ENCODE peak calls at places on chromosome 22, in five cellular contexts. S is WTC11, Q is B cell, C is BJ, H is AG09309. V is an unnamed sample.
A peak's percentile ranks its signal among the peaks of the same experiment; 100 is the strongest.

GRCh38 chr22:38766076-38766777 is 10.4 kb upstream of the SUN2 start:
- DNase-seq in H (no peak), S (peak; percentile 84), C (no peak), Q (no peak), V (no peak)

GRCh38 chr22:36258750-36259619 is 6.1 kb downstream of the APOL1 start:
- DNase-seq in C (no peak), Q (no peak), H (no peak), S (peak; percentile 64), V (no peak)

GRCh38 chr22:46687045-46687444 is 51.0 kb downstream of the CERK start:
- DNase-seq in Q (no peak), C (no peak), S (no peak), H (no peak), V (no peak)

GRCh38 chr22:42937164-42937854 is 77.6 kb downstream of the PACSIN2 start:
- DNase-seq in S (no peak), H (peak; percentile 51), C (no peak), Q (peak; percentile 78), V (peak; percentile 29)

GRCh38 chr22:25403752-25404471 is 160.6 kb upstream of the GRK3 start:
- DNase-seq in C (peak; percentile 31), H (peak; percentile 31), Q (no peak), S (no peak), V (no peak)

GRCh38 chr22:29143848-29144785 is 61.6 kb upstream of the EMID1 start:
- DNase-seq in Q (no peak), H (no peak), S (no peak), C (no peak), V (no peak)

GRCh38 chr22:39316440-39317083 is 2.9 kb downstream of the RPL3 start:
- DNase-seq in C (peak; percentile 74), H (peak; percentile 91), Q (peak; percentile 81), S (peak; percentile 77), V (peak; percentile 91)

GRCh38 chr22:22769434-22770279 is 118.0 kb upstream of the IGLL5 start:
- DNase-seq in S (no peak), H (no peak), C (no peak), Q (no peak), V (no peak)

GRCh38 chr22:33000342-33001280 is 57.6 kb downstream of the SYN3 start:
- DNase-seq in Q (no peak), S (peak; percentile 89), C (no peak), H (no peak), V (peak; percentile 9)

GRCh38 chr22:28560005-28560742 is 119.5 kb downstream of the TTC28 start:
- DNase-seq in S (no peak), H (peak; percentile 14), C (no peak), Q (no peak), V (no peak)

GRCh38 chr22:17266261-17266971 is 47.2 kb upstream of the ADA2 start:
- DNase-seq in H (no peak), Q (no peak), C (no peak), S (peak; percentile 81), V (no peak)

GRCh38 chr22:36234211-36234610 is 5.1 kb downstream of the APOL2 start:
- DNase-seq in H (no peak), C (no peak), S (no peak), Q (no peak), V (no peak)

GRCh38 chr22:46042786-46043185 is 65.8 kb upstream of the WNT7B start:
- DNase-seq in Q (no peak), H (no peak), C (no peak), S (peak; percentile 4), V (no peak)

DNA sequence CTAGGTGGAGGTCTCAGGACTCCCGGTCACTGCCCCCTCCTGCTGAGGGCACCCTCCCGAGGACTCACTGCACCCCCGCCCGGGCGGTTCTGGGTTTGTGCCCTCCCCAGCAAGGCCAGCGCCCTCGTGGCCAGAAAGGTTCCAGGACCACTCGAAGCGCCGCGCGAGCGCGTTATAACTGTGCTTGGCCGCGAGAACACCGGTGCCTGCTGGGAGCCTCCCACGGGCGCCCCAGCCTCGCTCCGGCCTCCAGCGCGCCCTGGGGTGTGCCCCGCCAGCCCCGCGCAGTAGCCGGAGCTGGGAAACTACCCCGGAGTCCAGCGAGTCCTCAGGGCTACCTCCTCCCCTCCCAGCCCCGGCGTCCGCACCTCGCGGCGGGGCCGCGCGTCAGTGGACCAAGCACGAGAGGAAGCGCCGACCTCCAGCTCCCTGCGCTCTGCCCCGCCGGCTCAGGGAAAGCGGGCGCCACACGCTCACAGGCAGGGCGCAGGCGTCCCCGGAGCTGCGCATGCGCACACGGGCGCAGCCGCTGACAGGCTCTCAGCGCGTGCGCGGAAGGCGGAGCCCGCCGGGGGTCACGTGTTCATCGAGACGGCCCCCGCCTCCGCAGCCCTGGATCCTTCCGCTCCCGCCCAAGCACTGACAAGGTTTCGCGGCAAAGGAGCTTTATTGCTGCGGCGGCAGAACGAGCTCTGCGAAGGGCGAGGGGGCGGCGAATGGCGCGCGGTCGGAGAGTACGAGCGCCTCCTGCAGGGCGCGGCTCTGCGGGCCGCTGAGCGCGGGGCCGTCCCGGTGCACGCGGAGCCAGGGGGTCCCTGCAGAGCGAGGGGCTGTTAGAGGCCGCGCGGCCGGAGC is at the start of gene SCO2:
- DNase-seq in S (peak; percentile 96), C (peak; percentile 69), H (peak; percentile 85), Q (peak; percentile 97), V (peak; percentile 91)
- TF ChIP-seq CTCF in S (no peak), C (peak; percentile 42), H (peak; percentile 45), Q (no peak), V (peak; percentile 60)

GRCh38 chr22:50342651-50343540 is at the start of gene PPP6R2:
- DNase-seq in S (peak; percentile 78), C (no peak), Q (peak; percentile 85), H (no peak), V (no peak)
- TF ChIP-seq CTCF in S (no peak), C (no peak), Q (peak; percentile 55), H (no peak), V (no peak)

GRCh38 chr22:40898850-40899357 is 37.0 kb upstream of the DNAJB7 start:
- DNase-seq in H (peak; percentile 33), C (peak; percentile 9), S (no peak), Q (no peak), V (peak; percentile 36)
- TF ChIP-seq CTCF in H (peak; percentile 63), C (peak; percentile 67), S (no peak), Q (peak; percentile 63), V (peak; percentile 59)

GRCh38 chr22:30667486-30668305 is at the start of gene DUSP18:
- DNase-seq in H (peak; percentile 32), Q (peak; percentile 93), S (peak; percentile 98), C (peak; percentile 38), V (peak; percentile 60)
- TF ChIP-seq CTCF in H (peak; percentile 40), Q (peak; percentile 41), S (peak; percentile 37), C (peak; percentile 48), V (peak; percentile 26)

GRCh38 chr22:19120829-19121630 is 1.2 kb downstream of the DGCR2 start:
- DNase-seq in S (no peak), H (no peak), C (no peak), Q (no peak), V (no peak)
- TF ChIP-seq CTCF in S (no peak), H (no peak), C (no peak), Q (no peak), V (no peak)

DNA sequence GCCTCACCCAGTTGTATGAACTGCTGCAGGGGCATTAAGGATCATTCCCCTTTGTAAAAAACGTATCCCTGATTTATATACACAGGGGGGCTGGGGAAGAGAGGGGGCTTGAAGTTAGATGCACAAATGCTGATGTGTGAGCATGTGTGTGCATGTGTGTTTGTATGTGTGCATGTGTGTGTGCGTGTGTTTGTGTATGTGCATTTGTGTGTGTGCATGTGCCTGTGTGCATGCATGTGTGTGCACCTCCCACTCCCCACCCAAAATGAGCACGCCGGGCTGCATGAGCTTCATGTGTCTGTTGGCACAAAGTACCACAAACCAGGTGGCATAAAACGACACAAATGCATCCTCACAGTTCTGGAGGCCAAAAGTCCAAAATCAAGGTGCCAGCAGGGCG is 1315.2 kb downstream of the TBC1D22A start:
- DNase-seq in S (no peak), H (no peak), C (no peak), Q (no peak), V (no peak)
- TF ChIP-seq CTCF in S (no peak), H (no peak), C (no peak), Q (no peak), V (no peak)

DNA sequence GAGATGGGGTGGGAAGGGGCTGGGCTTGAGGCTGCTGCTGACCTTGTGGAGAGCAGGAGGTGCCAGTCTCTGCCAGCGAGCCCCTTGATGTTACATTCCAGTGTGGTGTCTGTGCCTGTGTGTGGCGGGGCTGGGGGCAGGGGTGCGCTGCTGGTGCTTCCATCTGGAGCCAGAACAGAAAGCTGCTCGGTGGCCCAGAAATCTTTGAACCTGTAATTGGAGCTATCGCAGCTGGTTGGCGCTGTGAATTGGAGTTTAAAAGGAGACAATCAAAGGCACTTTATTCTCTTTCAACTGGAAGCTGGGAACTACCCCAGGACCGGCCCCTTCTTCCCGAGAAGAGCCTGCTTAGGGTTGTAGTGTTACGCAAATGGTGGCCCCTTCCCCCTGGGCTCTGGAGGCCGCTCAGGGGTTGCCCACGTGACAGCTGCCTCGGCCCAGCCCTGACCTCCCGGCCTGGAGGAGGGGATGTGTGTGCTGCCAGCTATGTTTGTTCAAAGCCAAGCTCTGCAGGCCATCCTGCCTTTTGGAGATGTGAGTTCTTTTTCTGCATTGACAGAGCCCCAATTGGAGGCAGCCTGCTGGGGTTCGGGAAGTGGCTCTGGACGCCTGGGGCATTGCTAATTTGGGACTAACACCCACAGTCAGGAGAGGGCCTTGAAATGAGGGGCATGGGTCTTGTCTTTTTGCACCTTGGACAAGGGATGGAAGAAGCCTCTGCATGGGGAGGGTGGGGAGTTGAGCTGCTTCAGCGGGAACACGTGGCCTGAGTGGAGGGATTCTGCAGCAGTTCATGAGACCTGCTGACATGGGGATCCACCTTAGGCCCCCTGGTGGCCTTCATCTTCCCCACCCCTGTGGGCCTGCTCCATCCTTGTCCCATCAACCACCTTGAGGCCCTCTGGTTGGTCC is 14.0 kb upstream of the ARSA start:
- DNase-seq in H (no peak), S (peak; percentile 77), Q (no peak), C (no peak), V (no peak)
- TF ChIP-seq CTCF in H (peak; percentile 39), S (no peak), Q (no peak), C (peak; percentile 43), V (peak; percentile 40)

GRCh38 chr22:24271406-24271760 is 752 bp downstream of the SPECC1L start:
- DNase-seq in S (no peak), H (no peak), Q (no peak), C (no peak), V (no peak)

GRCh38 chr22:24265734-24266133 is 4.9 kb upstream of the SPECC1L start:
- DNase-seq in Q (no peak), C (no peak), S (no peak), H (no peak), V (no peak)

DNA sequence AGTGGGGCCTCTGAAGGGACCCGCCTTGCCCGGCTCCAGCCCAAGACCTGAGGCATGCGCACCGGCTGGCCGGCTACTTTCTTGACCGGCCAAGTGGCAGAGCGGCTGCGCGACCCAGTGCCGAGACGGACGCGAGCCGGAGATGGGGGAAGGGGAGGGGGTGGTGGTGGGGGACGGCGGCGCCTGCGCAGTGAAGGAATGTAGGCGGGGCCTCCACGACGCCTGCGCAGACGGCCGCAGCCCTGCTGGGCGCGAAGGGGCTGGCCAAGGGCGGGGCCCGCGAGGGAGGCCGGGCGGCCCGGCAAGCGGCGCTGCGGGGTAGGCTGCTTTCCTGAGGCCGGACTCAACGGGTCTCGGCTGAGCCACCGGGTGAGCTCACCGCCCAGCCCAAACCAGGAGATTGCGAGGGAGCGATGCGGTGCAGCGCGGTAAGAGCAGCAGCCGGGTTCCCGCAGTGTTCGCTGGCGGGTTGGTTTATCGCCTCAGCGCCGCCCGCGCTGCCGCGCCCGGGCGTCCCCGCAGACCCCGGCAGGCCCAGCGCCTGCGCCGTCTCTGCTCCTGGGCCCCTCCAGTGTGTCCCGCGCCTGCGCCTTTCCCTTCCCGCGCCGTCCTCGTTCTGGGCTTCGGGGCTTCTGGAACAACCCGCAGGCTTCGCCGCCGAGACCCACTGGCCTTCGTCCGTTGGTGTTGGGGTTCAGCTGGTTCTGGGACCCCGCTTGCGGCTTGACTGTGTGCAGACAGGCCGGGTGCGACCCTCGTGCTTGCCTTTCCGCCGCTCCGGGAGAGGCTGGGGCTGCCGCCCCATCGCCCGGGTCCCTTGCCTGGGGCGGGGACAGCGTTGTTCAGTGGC is at the start of gene SPECC1L:
- DNase-seq in H (no peak), S (peak; percentile 93), Q (peak; percentile 89), C (peak; percentile 48), V (peak; percentile 72)
- TF ChIP-seq CTCF in H (no peak), S (no peak), Q (no peak), C (peak; percentile 14), V (no peak)

V was measured in astrocyte of the cerebellum.